ENCODE peak calls at places on chromosomes 4 and X, in five cellular contexts. Y is NCI-H1105 treated with DMSO at 0.1 percent for 48 hours; C is activated T-cell treated with anti-CD3 and anti-CD28 coated beads for 1 hour; A is activated T-helper 1 cell treated with anti-CD3 and anti-CD28 coated beads, Interleukin-2, amount 50 U/mL, for 16 hours; X is NCI-H1930. K is an unnamed sample.

GRCh38 chr4:158729716-158730559 is 6.7 kb upstream of the PPID start:
- DNase-seq in Y (no peak), C (peak), A (no peak), X (peak), K (peak)

GRCh38 chrX:29229802-29230201 is 642.6 kb downstream of the IL1RAPL1 start:
- DNase-seq in Y (no peak), C (no peak), A (no peak), X (no peak), K (peak)

GRCh38 chr4:32864713-32865351 is 2144.7 kb downstream of the PCDH7 start:
- DNase-seq in Y (no peak), C (no peak), A (no peak), X (no peak), K (no peak)

GRCh38 chrX:121579016-121579760 is 531.8 kb downstream of the GLUD2 start:
- DNase-seq in Y (peak), C (no peak), A (no peak), X (peak), K (peak)

GRCh38 chr4:101418466-101418865 is 71.1 kb upstream of the PPP3CA start:
- DNase-seq in Y (no peak), C (no peak), A (no peak), X (no peak), K (no peak)

GRCh38 chrX:37809970-37810369 is 30.1 kb downstream of the CYBB start:
- DNase-seq in Y (no peak), C (no peak), A (no peak), X (no peak), K (no peak)

GRCh38 chrX:135086197-135086854 is 34.0 kb downstream of the ETDB start:
- DNase-seq in Y (peak), C (no peak), A (peak), X (peak), K (peak)

GRCh38 chr4:186227744-186228513 is 622 bp downstream of the KLKB1 start:
- DNase-seq in Y (no peak), C (no peak), A (no peak), X (no peak), K (peak)

GRCh38 chrX:136147320-136147901 is at the start of gene FHL1:
- DNase-seq in Y (peak), C (peak), A (peak), X (peak), K (no peak)

GRCh38 chr4:155690044-155690837 is 23.6 kb downstream of the GUCY1A1 start:
- DNase-seq in Y (no peak), C (no peak), A (no peak), X (no peak), K (no peak)

GRCh38 chr4:7742807-7743158 is 196.9 kb downstream of the AFAP1 start:
- DNase-seq in Y (no peak), C (no peak), A (no peak), X (no peak), K (no peak)

GRCh38 chr4:122152699-122153328 is 683 bp downstream of the BLTP1 start:
- DNase-seq in Y (peak), C (peak), A (peak), X (no peak), K (no peak)

GRCh38 chr4:11497212-11497806 is 68.6 kb upstream of the HS3ST1 start:
- DNase-seq in Y (no peak), C (no peak), A (no peak), X (no peak), K (no peak)

GRCh38 chr4:5028480-5028879 is 9.2 kb upstream of the CYTL1 start:
- DNase-seq in Y (no peak), C (no peak), A (no peak), X (no peak), K (no peak)

GRCh38 chrX:16914058-16914457 is 32.4 kb upstream of the REPS2 start:
- DNase-seq in Y (no peak), C (no peak), A (no peak), X (no peak), K (no peak)

GRCh38 chr4:114384629-114385028 is 214.0 kb upstream of the UGT8 start:
- DNase-seq in Y (peak), C (no peak), A (no peak), X (no peak), K (peak)

GRCh38 chrX:49042581-49043219 is 457 bp downstream of the TFE3 start:
- DNase-seq in Y (no peak), C (no peak), A (no peak), X (no peak), K (no peak)

GRCh38 chr4:85740431-85740861 is 265.5 kb downstream of the ARHGAP24 start:
- DNase-seq in Y (no peak), C (no peak), A (no peak), X (no peak), K (no peak)

GRCh38 chrX:41722816-41723215 is 1.2 kb upstream of the GPR82 start:
- DNase-seq in Y (no peak), C (no peak), A (no peak), X (no peak), K (no peak)

GRCh38 chr4:48262926-48263325 is 6.7 kb downstream of the TEC start:
- DNase-seq in Y (no peak), C (no peak), A (no peak), X (no peak), K (peak)